ENCODE peak calls at places on chromosome 16, in ten cellular contexts. One of them, this sample, is unnamed.

GRCh38 chr16:87062569-87063442 is 254.4 kb downstream of the C16orf95 start:
- DNase-seq in foreskin fibroblast: peak
- DNase-seq in WTC11: peak
- DNase-seq in HFFc6: peak
- DNase-seq in mucosa of descending colon: no peak
- DNase-seq in tibial nerve: peak
- DNase-seq in cardiac fibroblast: peak
- DNase-seq in RWPE1: peak
- DNase-seq in stomach: peak
- DNase-seq in GM10248: peak
- DNase-seq in this sample: peak

GRCh38 chr16:85349413-85350145 is 237.3 kb upstream of the CIBAR2 start:
- DNase-seq in foreskin fibroblast: peak
- DNase-seq in WTC11: no peak
- DNase-seq in HFFc6: no peak
- DNase-seq in mucosa of descending colon: no peak
- DNase-seq in tibial nerve: no peak
- DNase-seq in cardiac fibroblast: no peak
- DNase-seq in RWPE1: no peak
- DNase-seq in stomach: no peak
- DNase-seq in GM10248: no peak
- DNase-seq in this sample: no peak

GRCh38 chr16:10098991-10099390 is 83.2 kb downstream of the GRIN2A start:
- DNase-seq in foreskin fibroblast: peak
- DNase-seq in WTC11: no peak
- DNase-seq in HFFc6: peak
- DNase-seq in mucosa of descending colon: no peak
- DNase-seq in tibial nerve: no peak
- DNase-seq in cardiac fibroblast: peak
- DNase-seq in RWPE1: no peak
- DNase-seq in stomach: no peak
- DNase-seq in GM10248: no peak
- DNase-seq in this sample: no peak

GRCh38 chr16:6946106-6946505 is 386.5 kb upstream of the RBFOX1 start:
- DNase-seq in foreskin fibroblast: no peak
- DNase-seq in WTC11: no peak
- DNase-seq in HFFc6: no peak
- DNase-seq in mucosa of descending colon: no peak
- DNase-seq in tibial nerve: no peak
- DNase-seq in cardiac fibroblast: no peak
- DNase-seq in RWPE1: no peak
- DNase-seq in stomach: no peak
- DNase-seq in GM10248: no peak
- DNase-seq in this sample: no peak

GRCh38 chr16:3058173-3059030 is 7.0 kb upstream of the IL32 start:
- DNase-seq in foreskin fibroblast: peak
- DNase-seq in WTC11: peak
- DNase-seq in HFFc6: no peak
- DNase-seq in mucosa of descending colon: peak
- DNase-seq in tibial nerve: peak
- DNase-seq in cardiac fibroblast: peak
- DNase-seq in RWPE1: no peak
- DNase-seq in stomach: peak
- DNase-seq in GM10248: peak
- DNase-seq in this sample: no peak

GRCh38 chr16:28131210-28131609 is 67.7 kb upstream of the GSG1L start:
- DNase-seq in foreskin fibroblast: peak
- DNase-seq in WTC11: no peak
- DNase-seq in HFFc6: no peak
- DNase-seq in mucosa of descending colon: no peak
- DNase-seq in tibial nerve: no peak
- DNase-seq in cardiac fibroblast: no peak
- DNase-seq in RWPE1: no peak
- DNase-seq in stomach: no peak
- DNase-seq in GM10248: no peak
- DNase-seq in this sample: no peak

GRCh38 chr16:5042574-5043171 is 8.9 kb upstream of the NAGPA start:
- DNase-seq in foreskin fibroblast: peak
- DNase-seq in WTC11: no peak
- DNase-seq in HFFc6: peak
- DNase-seq in mucosa of descending colon: no peak
- DNase-seq in tibial nerve: no peak
- DNase-seq in cardiac fibroblast: no peak
- DNase-seq in RWPE1: no peak
- DNase-seq in stomach: no peak
- DNase-seq in GM10248: no peak
- DNase-seq in this sample: no peak

GRCh38 chr16:66637806-66638205 is 33.3 kb downstream of the CMTM3 start:
- DNase-seq in foreskin fibroblast: no peak
- DNase-seq in WTC11: no peak
- DNase-seq in HFFc6: no peak
- DNase-seq in mucosa of descending colon: no peak
- DNase-seq in tibial nerve: no peak
- DNase-seq in cardiac fibroblast: no peak
- DNase-seq in RWPE1: no peak
- DNase-seq in stomach: no peak
- DNase-seq in GM10248: no peak
- DNase-seq in this sample: no peak

GRCh38 chr16:50252082-50252611 is 14.2 kb upstream of the ADCY7 start:
- DNase-seq in foreskin fibroblast: no peak
- DNase-seq in WTC11: no peak
- DNase-seq in HFFc6: no peak
- DNase-seq in mucosa of descending colon: no peak
- DNase-seq in tibial nerve: no peak
- DNase-seq in cardiac fibroblast: no peak
- DNase-seq in RWPE1: no peak
- DNase-seq in stomach: no peak
- DNase-seq in GM10248: no peak
- DNase-seq in this sample: no peak

GRCh38 chr16:20915733-20916132 is 15.2 kb downstream of the LYRM1 start:
- DNase-seq in foreskin fibroblast: no peak
- DNase-seq in WTC11: no peak
- DNase-seq in HFFc6: no peak
- DNase-seq in mucosa of descending colon: no peak
- DNase-seq in tibial nerve: no peak
- DNase-seq in cardiac fibroblast: no peak
- DNase-seq in RWPE1: no peak
- DNase-seq in stomach: no peak
- DNase-seq in GM10248: no peak
- DNase-seq in this sample: no peak

GRCh38 chr16:9500872-9501271 is 409.4 kb downstream of the HAPSTR1 start:
- DNase-seq in foreskin fibroblast: no peak
- DNase-seq in WTC11: no peak
- DNase-seq in HFFc6: no peak
- DNase-seq in mucosa of descending colon: no peak
- DNase-seq in tibial nerve: no peak
- DNase-seq in cardiac fibroblast: no peak
- DNase-seq in RWPE1: no peak
- DNase-seq in stomach: no peak
- DNase-seq in GM10248: no peak
- DNase-seq in this sample: no peak

GRCh38 chr16:4609200-4610010 is 5.3 kb downstream of the UBALD1 start:
- DNase-seq in foreskin fibroblast: no peak
- DNase-seq in WTC11: no peak
- DNase-seq in HFFc6: no peak
- DNase-seq in mucosa of descending colon: no peak
- DNase-seq in tibial nerve: no peak
- DNase-seq in cardiac fibroblast: no peak
- DNase-seq in RWPE1: no peak
- DNase-seq in stomach: no peak
- DNase-seq in GM10248: no peak
- DNase-seq in this sample: no peak

GRCh38 chr16:29007865-29008593 is 23.2 kb downstream of the LAT start:
- DNase-seq in foreskin fibroblast: peak
- DNase-seq in WTC11: no peak
- DNase-seq in HFFc6: peak
- DNase-seq in mucosa of descending colon: peak
- DNase-seq in tibial nerve: no peak
- DNase-seq in cardiac fibroblast: peak
- DNase-seq in RWPE1: peak
- DNase-seq in stomach: no peak
- DNase-seq in GM10248: no peak
- DNase-seq in this sample: no peak

GRCh38 chr16:67088551-67088950 is 21.2 kb upstream of the PHAF1 start:
- DNase-seq in foreskin fibroblast: no peak
- DNase-seq in WTC11: no peak
- DNase-seq in HFFc6: no peak
- DNase-seq in mucosa of descending colon: no peak
- DNase-seq in tibial nerve: no peak
- DNase-seq in cardiac fibroblast: no peak
- DNase-seq in RWPE1: no peak
- DNase-seq in stomach: no peak
- DNase-seq in GM10248: no peak
- DNase-seq in this sample: no peak

GRCh38 chr16:4094138-4094773 is 22.0 kb downstream of the ADCY9 start:
- DNase-seq in foreskin fibroblast: no peak
- DNase-seq in WTC11: no peak
- DNase-seq in HFFc6: no peak
- DNase-seq in mucosa of descending colon: no peak
- DNase-seq in tibial nerve: no peak
- DNase-seq in cardiac fibroblast: no peak
- DNase-seq in RWPE1: no peak
- DNase-seq in stomach: no peak
- DNase-seq in GM10248: no peak
- DNase-seq in this sample: no peak

GRCh38 chr16:67017810-67018488 is 11.0 kb upstream of the CBFB start:
- DNase-seq in foreskin fibroblast: peak
- DNase-seq in WTC11: peak
- DNase-seq in HFFc6: peak
- DNase-seq in mucosa of descending colon: peak
- DNase-seq in tibial nerve: peak
- DNase-seq in cardiac fibroblast: peak
- DNase-seq in RWPE1: peak
- DNase-seq in stomach: peak
- DNase-seq in GM10248: peak
- DNase-seq in this sample: peak

DNA sequence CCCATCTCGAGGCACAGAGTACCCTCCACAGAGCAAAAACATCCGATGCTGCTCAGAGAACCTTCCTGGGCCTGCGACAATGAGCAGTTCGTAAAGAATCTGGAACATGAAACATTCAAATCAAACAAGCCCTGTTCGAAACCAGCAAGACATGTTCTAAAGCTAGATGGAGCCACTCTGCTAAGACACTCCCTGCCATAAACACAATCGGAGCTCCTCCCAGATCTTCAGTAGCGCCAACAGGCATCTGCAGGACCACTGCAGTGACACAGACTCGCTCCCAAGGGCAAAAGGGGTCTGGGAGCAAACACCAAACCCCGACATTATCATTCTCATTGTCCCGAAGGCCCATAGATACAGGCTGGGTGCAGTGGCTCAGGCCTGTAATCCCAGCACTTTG is 108.7 kb downstream of the ZFHX3 start:
- DNase-seq in foreskin fibroblast: peak
- DNase-seq in WTC11: no peak
- DNase-seq in HFFc6: peak
- DNase-seq in mucosa of descending colon: no peak
- DNase-seq in tibial nerve: peak
- DNase-seq in cardiac fibroblast: peak
- DNase-seq in RWPE1: peak
- DNase-seq in stomach: no peak
- DNase-seq in GM10248: no peak
- DNase-seq in this sample: no peak
- TF ChIP-seq CTCF in foreskin fibroblast: peak
- TF ChIP-seq CTCF in WTC11: no peak
- TF ChIP-seq CTCF in HFFc6: peak
- TF ChIP-seq CTCF in mucosa of descending colon: no peak
- TF ChIP-seq CTCF in tibial nerve: peak
- TF ChIP-seq CTCF in cardiac fibroblast: peak
- TF ChIP-seq CTCF in RWPE1: no peak
- TF ChIP-seq CTCF in stomach: no peak
- TF ChIP-seq CTCF in GM10248: no peak
- TF ChIP-seq CTCF in this sample: no peak

GRCh38 chr16:73047536-73048291 is at the start of gene ZFHX3:
- DNase-seq in foreskin fibroblast: peak
- DNase-seq in WTC11: peak
- DNase-seq in HFFc6: peak
- DNase-seq in mucosa of descending colon: peak
- DNase-seq in tibial nerve: peak
- DNase-seq in cardiac fibroblast: peak
- DNase-seq in RWPE1: no peak
- DNase-seq in stomach: peak
- DNase-seq in GM10248: peak
- DNase-seq in this sample: peak
- TF ChIP-seq CTCF in foreskin fibroblast: no peak
- TF ChIP-seq CTCF in WTC11: no peak
- TF ChIP-seq CTCF in HFFc6: no peak
- TF ChIP-seq CTCF in mucosa of descending colon: no peak
- TF ChIP-seq CTCF in tibial nerve: no peak
- TF ChIP-seq CTCF in cardiac fibroblast: no peak
- TF ChIP-seq CTCF in RWPE1: peak
- TF ChIP-seq CTCF in stomach: peak
- TF ChIP-seq CTCF in GM10248: peak
- TF ChIP-seq CTCF in this sample: no peak

DNA sequence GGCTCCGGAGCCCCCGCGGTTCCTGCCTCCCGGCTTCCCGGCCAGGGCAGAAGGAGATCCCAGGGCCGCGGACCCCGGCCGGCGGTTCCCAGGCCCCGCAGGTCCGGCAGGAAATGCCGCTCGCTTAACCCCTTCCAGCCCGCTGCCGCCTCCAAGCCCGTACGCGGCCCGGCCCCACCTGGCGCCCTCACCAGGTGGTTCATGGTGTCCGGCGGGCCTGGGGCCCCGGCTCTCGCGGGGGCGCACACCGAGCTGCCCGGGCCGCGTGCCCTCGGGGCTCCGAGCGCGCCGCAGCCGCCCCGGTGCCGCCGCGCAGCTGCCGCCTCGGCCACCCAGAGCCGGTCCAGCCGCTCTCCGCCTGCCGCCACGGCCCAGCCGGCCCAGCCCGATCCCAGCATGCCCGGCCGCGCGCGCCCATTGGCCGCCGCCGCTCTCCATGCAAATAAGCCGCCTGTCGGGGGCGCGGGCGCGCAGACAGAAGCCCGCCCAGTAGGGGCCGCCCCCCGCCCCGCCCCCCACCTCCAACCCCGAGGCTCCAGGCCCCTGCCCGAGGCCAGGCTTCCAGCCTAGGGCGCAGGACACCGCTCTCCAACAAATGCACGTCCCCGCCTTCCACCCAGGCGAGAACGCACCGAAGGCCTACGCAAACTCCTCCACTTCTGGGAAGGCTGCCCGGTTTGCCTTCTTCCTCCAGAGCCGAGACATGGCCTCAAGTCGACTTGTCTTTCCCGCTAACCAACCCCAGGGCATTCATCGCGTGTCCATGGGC is at the start of gene BCAR1:
- DNase-seq in foreskin fibroblast: peak
- DNase-seq in WTC11: peak
- DNase-seq in HFFc6: peak
- DNase-seq in mucosa of descending colon: peak
- DNase-seq in tibial nerve: peak
- DNase-seq in cardiac fibroblast: peak
- DNase-seq in RWPE1: peak
- DNase-seq in stomach: peak
- DNase-seq in GM10248: peak
- DNase-seq in this sample: peak
- TF ChIP-seq CTCF in foreskin fibroblast: no peak
- TF ChIP-seq CTCF in WTC11: no peak
- TF ChIP-seq CTCF in HFFc6: peak
- TF ChIP-seq CTCF in mucosa of descending colon: no peak
- TF ChIP-seq CTCF in tibial nerve: no peak
- TF ChIP-seq CTCF in cardiac fibroblast: no peak
- TF ChIP-seq CTCF in RWPE1: no peak
- TF ChIP-seq CTCF in stomach: peak
- TF ChIP-seq CTCF in GM10248: peak
- TF ChIP-seq CTCF in this sample: peak

GRCh38 chr16:51310159-51310558 is 159.1 kb upstream of the SALL1 start:
- DNase-seq in foreskin fibroblast: no peak
- DNase-seq in WTC11: no peak
- DNase-seq in HFFc6: no peak
- DNase-seq in mucosa of descending colon: no peak
- DNase-seq in tibial nerve: no peak
- DNase-seq in cardiac fibroblast: no peak
- DNase-seq in RWPE1: no peak
- DNase-seq in stomach: no peak
- DNase-seq in GM10248: no peak
- DNase-seq in this sample: no peak
- TF ChIP-seq CTCF in foreskin fibroblast: no peak
- TF ChIP-seq CTCF in WTC11: no peak
- TF ChIP-seq CTCF in HFFc6: no peak
- TF ChIP-seq CTCF in mucosa of descending colon: no peak
- TF ChIP-seq CTCF in tibial nerve: no peak
- TF ChIP-seq CTCF in cardiac fibroblast: no peak
- TF ChIP-seq CTCF in RWPE1: no peak
- TF ChIP-seq CTCF in stomach: no peak
- TF ChIP-seq CTCF in GM10248: no peak
- TF ChIP-seq CTCF in this sample: no peak

This sample was measured in neural crest cell.